ENCODE peak calls at places on chromosomes 16 and 17, in nine cellular contexts. L is brain pericyte, E is neural progenitor cell, N is choroid plexus epithelial cell, G is fibroblast of pulmonary artery, I is NCI-H1694, R is AG08396, M is NCI-H2029, Z is T-helper 2 cell. Y is an unnamed sample.

GRCh38 chr16:29990883-29991570 is 4.4 kb downstream of the HIRIP3 start:
- DNase-seq in N (no peak), L (no peak), I (no peak), M (no peak), Z (no peak), R (no peak), G (no peak), E (no peak), Y (no peak)

GRCh38 chr17:44349553-44350070 is 4.5 kb downstream of the GRN start:
- DNase-seq in N (no peak), I (no peak), E (no peak), M (no peak), Z (no peak), L (no peak), G (no peak), R (no peak), Y (no peak)

GRCh38 chr17:40209404-40210093 is 9.6 kb upstream of the WIPF2 start:
- DNase-seq in G (no peak), Z (no peak), E (no peak), L (no peak), I (no peak), R (peak), N (peak), M (no peak), Y (no peak)

GRCh38 chr16:53131363-53132071 is 76.7 kb downstream of the CHD9 start:
- DNase-seq in L (no peak), E (no peak), R (peak), M (no peak), Z (peak), I (no peak), N (peak), G (peak), Y (peak)

GRCh38 chr17:32485261-32485955 is 1.4 kb upstream of the CDK5R1 start:
- DNase-seq in R (no peak), L (no peak), G (no peak), M (no peak), Z (no peak), N (no peak), E (no peak), I (no peak), Y (no peak)

GRCh38 chr17:15436399-15437369 is 30.7 kb downstream of the CDRT4 start:
- DNase-seq in G (peak), M (peak), I (no peak), R (peak), L (no peak), Z (no peak), N (peak), E (no peak), Y (no peak)

GRCh38 chr17:80363120-80363515 is 51.8 kb upstream of the ENDOV start:
- DNase-seq in R (no peak), G (no peak), M (no peak), Z (no peak), N (peak), E (no peak), L (no peak), I (no peak), Y (no peak)

GRCh38 chr17:6102615-6103014 is 32.4 kb downstream of the WSCD1 start:
- DNase-seq in I (no peak), M (no peak), G (no peak), R (no peak), Z (no peak), E (no peak), L (no peak), N (no peak), Y (no peak)

GRCh38 chr16:84830765-84831384 is 11.1 kb downstream of the CRISPLD2 start:
- DNase-seq in N (no peak), M (no peak), G (no peak), R (no peak), L (no peak), Z (no peak), E (no peak), I (no peak), Y (no peak)

GRCh38 chr16:49281843-49282642 is 405 bp upstream of the CBLN1 start:
- DNase-seq in G (peak), I (peak), N (peak), L (no peak), E (peak), Z (no peak), M (peak), R (peak), Y (no peak)

GRCh38 chr17:79955167-79955549 is 80.5 kb downstream of the TBC1D16 start:
- DNase-seq in Z (no peak), L (no peak), I (no peak), E (no peak), N (no peak), M (no peak), G (no peak), R (no peak), Y (no peak)

GRCh38 chr17:19787733-19788357 is 39.7 kb upstream of the ALDH3A1 start:
- DNase-seq in L (no peak), G (peak), N (peak), M (no peak), I (no peak), Z (no peak), E (no peak), R (no peak), Y (no peak)

GRCh38 chr16:78195868-78196267 is 96.4 kb downstream of the WWOX start:
- DNase-seq in E (no peak), I (no peak), M (no peak), L (no peak), R (no peak), G (no peak), Z (no peak), N (no peak), Y (no peak)

GRCh38 chr16:31700200-31700529 is 172.5 kb downstream of the AHSP start:
- DNase-seq in E (no peak), N (peak), R (no peak), G (no peak), Z (no peak), I (no peak), L (no peak), M (peak), Y (no peak)

GRCh38 chr16:67865318-67865717 is 7.5 kb upstream of the EDC4 start:
- DNase-seq in L (no peak), M (no peak), E (peak), I (no peak), Z (no peak), R (peak), N (peak), G (peak), Y (no peak)

GRCh38 chr16:59697746-59698145 is 963.6 kb upstream of the GOT2 start:
- DNase-seq in Z (no peak), I (no peak), L (peak), G (no peak), M (no peak), E (no peak), R (no peak), N (peak), Y (no peak)

GRCh38 chr17:69325518-69326301 is 1.2 kb downstream of the ABCA5 start:
- DNase-seq in R (peak), E (peak), I (no peak), Z (no peak), N (no peak), M (no peak), L (no peak), G (no peak), Y (no peak)

GRCh38 chr17:601462-602303 is 113.0 kb downstream of the VPS53 start:
- DNase-seq in G (peak), R (peak), E (no peak), Z (no peak), L (no peak), I (peak), M (no peak), N (peak), Y (no peak)

GRCh38 chr17:67666710-67667109 is 51.0 kb upstream of the NOL11 start:
- DNase-seq in E (no peak), L (no peak), G (no peak), Z (no peak), N (no peak), M (no peak), R (no peak), I (no peak), Y (no peak)

GRCh38 chr17:17840751-17841591 is 4.2 kb upstream of the SREBF1 start:
- DNase-seq in L (no peak), R (peak), N (peak), G (peak), I (peak), M (peak), E (peak), Z (no peak), Y (no peak)